ENCODE peak calls at places on chromosomes 12 and 14, in eight cellular contexts. B is D341Med, P is GM10248, Y is LoVo, D is frontal cortex, T is HCEC 1CT, I is tibial artery, O is NCI-H226. U is an unnamed sample.

GRCh38 chr12:3263939-3264699 is 186.9 kb downstream of the TSPAN9 start:
- DNase-seq in D (no peak), T (no peak), I (no peak), O (no peak), P (no peak), B (no peak), Y (no peak), U (no peak)

GRCh38 chr12:19971396-19971802 is 396.9 kb upstream of the PDE3A start:
- DNase-seq in O (peak; percentile 53), I (no peak), B (no peak), T (no peak), P (no peak), D (no peak), Y (peak; percentile 20), U (peak; percentile 53)

GRCh38 chr12:19967486-19967885 is 400.9 kb upstream of the PDE3A start:
- DNase-seq in P (no peak), D (peak; percentile 16), T (peak; percentile 97), I (no peak), Y (peak; percentile 26), B (no peak), O (peak; percentile 96), U (no peak)

GRCh38 chr14:99552572-99553216 is 51.3 kb downstream of the CCDC85C start:
- DNase-seq in B (no peak), P (no peak), Y (peak; percentile 23), I (no peak), O (no peak), D (no peak), T (no peak), U (no peak)

GRCh38 chr14:96362965-96363750 is at the start of the genes ATG2B and GSKIP:
- DNase-seq in T (peak; percentile 87), D (peak; percentile 95), I (peak; percentile 96), B (peak; percentile 97), O (peak; percentile 70), Y (peak; percentile 94), P (peak; percentile 96), U (peak; percentile 98)

GRCh38 chr14:102200690-102201368 is 61.1 kb downstream of the WDR20 start:
- DNase-seq in O (no peak), P (no peak), T (no peak), B (no peak), D (no peak), Y (no peak), I (no peak), U (no peak)

GRCh38 chr14:89374908-89375307 is 42.1 kb downstream of the FOXN3 start:
- DNase-seq in O (no peak), D (no peak), I (no peak), T (no peak), P (no peak), Y (no peak), B (no peak), U (no peak)

GRCh38 chr14:34403646-34404045 is 58.4 kb downstream of the SPTSSA start:
- DNase-seq in Y (no peak), O (no peak), I (no peak), P (no peak), B (no peak), D (no peak), T (no peak), U (no peak)

GRCh38 chr12:34126239-34126641 is 103.9 kb downstream of the ALG10 start:
- DNase-seq in P (no peak), D (no peak), O (no peak), I (no peak), T (no peak), Y (no peak), B (no peak), U (no peak)

U was measured in H1.